ENCODE peak calls at places on chromosomes 16 and 17, in eight cellular contexts. U is pancreas, S is ascending aorta, M is testis, V is sigmoid colon, N is A549, O is H9, G is tibial nerve. H is an unnamed sample.

GRCh38 chr17:37239690-37240344 is 136.0 kb upstream of the C17orf78 start:
- DNase-seq in U (no peak), S (no peak), M (no peak), V (no peak), N (peak), O (no peak), G (no peak), H (no peak)

GRCh38 chr17:1329745-1330343 is 50.4 kb downstream of the TRARG1 start:
- DNase-seq in U (peak), S (no peak), M (no peak), V (no peak), N (no peak), O (no peak), G (no peak), H (no peak)

GRCh38 chr17:5121186-5121841 is 5.5 kb downstream of the USP6 start:
- DNase-seq in U (no peak), S (peak), M (peak), V (peak), N (no peak), O (peak), G (no peak), H (no peak)

GRCh38 chr17:50458290-50458689 is 10.4 kb downstream of the CHAD start:
- DNase-seq in U (no peak), S (no peak), M (no peak), V (no peak), N (no peak), O (no peak), G (no peak), H (no peak)

GRCh38 chr16:78060295-78060694 is 37.9 kb downstream of the CLEC3A start:
- DNase-seq in U (no peak), S (no peak), M (no peak), V (no peak), N (no peak), O (no peak), G (no peak), H (no peak)

GRCh38 chr16:27238016-27238587 is 30.5 kb downstream of the NSMCE1 start:
- DNase-seq in U (no peak), S (peak), M (no peak), V (peak), N (no peak), O (no peak), G (no peak), H (peak)

GRCh38 chr16:59527206-59527997 is 793.3 kb upstream of the GOT2 start:
- DNase-seq in U (no peak), S (no peak), M (no peak), V (no peak), N (peak), O (no peak), G (no peak), H (no peak)

GRCh38 chr16:79009911-79010310 is 590.6 kb downstream of the MAF start:
- DNase-seq in U (no peak), S (no peak), M (no peak), V (no peak), N (no peak), O (no peak), G (no peak), H (no peak)

GRCh38 chr16:30997887-30998711 is 12.3 kb downstream of the STX1B start:
- DNase-seq in U (no peak), S (peak), M (no peak), V (no peak), N (peak), O (no peak), G (no peak), H (peak)

GRCh38 chr17:28335959-28336871 is 654 bp downstream of the TNFAIP1 start:
- DNase-seq in U (no peak), S (peak), M (peak), V (peak), N (peak), O (peak), G (no peak), H (no peak)

GRCh38 chr17:896439-896838 is 83.1 kb downstream of the NXN start:
- DNase-seq in U (no peak), S (no peak), M (no peak), V (no peak), N (no peak), O (no peak), G (no peak), H (no peak)

GRCh38 chr16:4940719-4941118 is 3.8 kb upstream of the PPL start:
- DNase-seq in U (no peak), S (no peak), M (no peak), V (no peak), N (no peak), O (no peak), G (no peak), H (no peak)

GRCh38 chr17:491086-492014 is 138.7 kb upstream of the RPH3AL start:
- DNase-seq in U (peak), S (peak), M (peak), V (peak), N (peak), O (peak), G (no peak), H (no peak)

GRCh38 chr17:59378621-59379194 is 47.3 kb downstream of the YPEL2 start:
- DNase-seq in U (no peak), S (peak), M (no peak), V (peak), N (no peak), O (no peak), G (no peak), H (no peak)

GRCh38 chr17:68328676-68329075 is 37.4 kb downstream of the ARSG start:
- DNase-seq in U (no peak), S (no peak), M (no peak), V (no peak), N (no peak), O (no peak), G (no peak), H (no peak)

GRCh38 chr17:82751571-82752370 is at the start of gene TBCD:
- DNase-seq in U (peak), S (peak), M (peak), V (peak), N (peak), O (peak), G (peak), H (peak)

GRCh38 chr17:51486091-51486490 is 225.7 kb downstream of the UTP18 start:
- DNase-seq in U (no peak), S (no peak), M (no peak), V (no peak), N (no peak), O (no peak), G (no peak), H (no peak)

GRCh38 chr16:56362057-56362655 is 63.2 kb downstream of the AMFR start:
- DNase-seq in U (peak), S (no peak), M (no peak), V (peak), N (no peak), O (no peak), G (no peak), H (no peak)

GRCh38 chr17:72126575-72127486 is 6.0 kb downstream of the SOX9 start:
- DNase-seq in U (no peak), S (no peak), M (no peak), V (no peak), N (peak), O (no peak), G (no peak), H (no peak)

GRCh38 chr16:52469775-52470174 is 77.2 kb downstream of the TOX3 start:
- DNase-seq in U (no peak), S (no peak), M (no peak), V (no peak), N (peak), O (no peak), G (no peak), H (no peak)

GRCh38 chr17:60103957-60104356 is 25.2 kb upstream of the HEATR6 start:
- DNase-seq in U (no peak), S (no peak), M (no peak), V (no peak), N (no peak), O (no peak), G (no peak), H (no peak)

GRCh38 chr17:2192367-2193028 is 111.1 kb downstream of the SMG6 start:
- DNase-seq in U (no peak), S (peak), M (no peak), V (no peak), N (peak), O (no peak), G (no peak), H (no peak)

GRCh38 chr16:65782537-65783290 is 583.8 kb upstream of the CDH5 start:
- DNase-seq in U (no peak), S (no peak), M (no peak), V (no peak), N (no peak), O (no peak), G (no peak), H (no peak)

GRCh38 chr16:19114359-19115147 is 789 bp downstream of the ITPRIPL2 start:
- DNase-seq in U (peak), S (peak), M (peak), V (peak), N (peak), O (peak), G (peak), H (peak)

GRCh38 chr17:82300707-82301270 is 16.6 kb downstream of the CD7 start:
- DNase-seq in U (peak), S (peak), M (peak), V (peak), N (peak), O (peak), G (no peak), H (no peak)

GRCh38 chr16:11570258-11570657 is 16.5 kb downstream of the LITAF start:
- DNase-seq in U (no peak), S (no peak), M (no peak), V (no peak), N (no peak), O (no peak), G (no peak), H (no peak)

GRCh38 chr16:53952215-53953208 is 248.6 kb downstream of the FTO start:
- DNase-seq in U (no peak), S (no peak), M (no peak), V (no peak), N (no peak), O (no peak), G (no peak), H (no peak)

GRCh38 chr17:32357615-32358014 is 7.7 kb downstream of the ZNF207 start:
- DNase-seq in U (no peak), S (no peak), M (no peak), V (no peak), N (no peak), O (no peak), G (no peak), H (no peak)

GRCh38 chr16:69833357-69833781 is 71.2 kb downstream of the WWP2 start:
- DNase-seq in U (no peak), S (no peak), M (no peak), V (no peak), N (no peak), O (no peak), G (no peak), H (no peak)

GRCh38 chr17:6843241-6843890 is 11.8 kb upstream of the TEKT1 start:
- DNase-seq in U (no peak), S (no peak), M (no peak), V (no peak), N (no peak), O (no peak), G (no peak), H (no peak)

GRCh38 chr17:35287286-35287811 is 44.5 kb downstream of the SLFN5 start:
- DNase-seq in U (no peak), S (no peak), M (no peak), V (no peak), N (no peak), O (no peak), G (no peak), H (no peak)

GRCh38 chr17:4304417-4305027 is 40.7 kb upstream of the ANKFY1 start:
- DNase-seq in U (no peak), S (no peak), M (peak), V (no peak), N (peak), O (no peak), G (no peak), H (peak)

DNA sequence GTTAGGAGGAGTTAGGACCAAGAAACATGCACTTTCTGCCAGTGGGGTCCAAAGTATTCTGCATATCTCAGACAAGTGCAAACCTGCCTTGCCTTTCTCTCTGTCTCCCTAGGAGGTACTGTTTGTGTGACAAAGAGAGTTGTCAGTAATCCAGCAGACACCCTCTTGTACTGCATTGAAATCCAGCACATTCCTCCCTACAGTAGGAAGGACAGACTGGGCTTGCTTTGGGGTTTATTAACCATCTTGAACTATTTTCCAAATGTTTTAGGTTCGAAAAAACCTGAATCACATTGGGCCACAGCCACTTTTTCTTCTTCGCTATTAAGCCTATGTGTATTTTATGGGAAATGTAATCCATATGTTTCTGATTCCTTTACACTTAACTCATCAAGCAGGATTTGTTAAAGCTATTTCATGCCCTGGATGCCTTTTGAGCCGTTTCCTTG is 204.2 kb upstream of the KCNJ16 start:
- DNase-seq in U (no peak), S (no peak), M (no peak), V (no peak), N (no peak), O (no peak), G (no peak), H (no peak)
- TF ChIP-seq CTCF in U (no peak), S (no peak), M (no peak), V (no peak), N (no peak), O (no peak), G (no peak), H (no peak)

GRCh38 chr16:1543085-1543896 is 9.8 kb downstream of the TMEM204 start:
- DNase-seq in U (no peak), S (peak), M (peak), V (peak), N (peak), O (peak), G (no peak), H (no peak)
- TF ChIP-seq CTCF in U (no peak), S (no peak), M (no peak), V (no peak), N (no peak), O (peak), G (no peak), H (no peak)

DNA sequence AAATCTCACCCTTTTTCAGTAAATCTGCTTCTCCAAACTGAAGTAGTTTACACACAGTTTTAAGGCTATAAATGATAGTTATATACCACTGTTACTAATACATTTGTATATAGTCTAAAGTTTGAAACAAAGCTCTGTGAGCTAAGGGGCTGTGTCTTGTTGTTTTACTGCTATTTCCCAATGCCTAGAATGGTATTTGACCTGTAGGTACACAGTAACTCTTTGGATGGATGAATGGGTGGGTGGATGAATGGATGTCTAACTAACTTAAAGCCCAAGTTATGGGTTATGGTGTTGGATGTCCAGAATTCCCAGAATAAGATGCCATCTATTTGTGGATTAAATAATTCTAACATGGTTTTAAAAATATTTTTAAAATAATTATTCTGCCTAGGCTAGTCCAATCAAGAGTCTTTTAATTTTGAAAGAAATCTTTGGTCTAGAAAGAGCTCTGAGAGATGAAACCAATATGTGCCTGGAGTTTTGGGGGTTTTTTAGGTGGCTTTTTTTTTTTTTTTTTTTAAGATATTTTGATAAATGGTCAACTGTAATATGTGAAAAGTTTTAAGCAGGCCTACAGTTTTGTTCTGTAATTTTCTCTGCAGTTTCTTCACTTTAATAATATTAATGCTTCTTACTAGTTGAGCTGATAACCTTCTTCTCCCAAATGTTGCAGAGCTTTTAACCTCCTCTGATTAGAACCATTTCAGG is 45.3 kb downstream of the OMG start:
- DNase-seq in U (no peak), S (no peak), M (no peak), V (no peak), N (no peak), O (no peak), G (no peak), H (no peak)
- TF ChIP-seq CTCF in U (no peak), S (no peak), M (no peak), V (no peak), N (no peak), O (no peak), G (no peak), H (no peak)

GRCh38 chr16:68737046-68737729 is at the start of gene CDH1:
- DNase-seq in U (peak), S (no peak), M (peak), V (no peak), N (no peak), O (peak), G (no peak), H (no peak)

GRCh38 chr16:68739964-68740627 is 3.0 kb downstream of the CDH1 start:
- DNase-seq in U (no peak), S (no peak), M (no peak), V (no peak), N (peak), O (no peak), G (no peak), H (no peak)

GRCh38 chr16:68736561-68736960 is 531 bp upstream of the CDH1 start:
- DNase-seq in U (no peak), S (no peak), M (no peak), V (no peak), N (no peak), O (no peak), G (no peak), H (no peak)

GRCh38 chr16:68740628-68741346 is 3.7 kb downstream of the CDH1 start:
- DNase-seq in U (no peak), S (no peak), M (no peak), V (no peak), N (no peak), O (no peak), G (no peak), H (no peak)

DNA sequence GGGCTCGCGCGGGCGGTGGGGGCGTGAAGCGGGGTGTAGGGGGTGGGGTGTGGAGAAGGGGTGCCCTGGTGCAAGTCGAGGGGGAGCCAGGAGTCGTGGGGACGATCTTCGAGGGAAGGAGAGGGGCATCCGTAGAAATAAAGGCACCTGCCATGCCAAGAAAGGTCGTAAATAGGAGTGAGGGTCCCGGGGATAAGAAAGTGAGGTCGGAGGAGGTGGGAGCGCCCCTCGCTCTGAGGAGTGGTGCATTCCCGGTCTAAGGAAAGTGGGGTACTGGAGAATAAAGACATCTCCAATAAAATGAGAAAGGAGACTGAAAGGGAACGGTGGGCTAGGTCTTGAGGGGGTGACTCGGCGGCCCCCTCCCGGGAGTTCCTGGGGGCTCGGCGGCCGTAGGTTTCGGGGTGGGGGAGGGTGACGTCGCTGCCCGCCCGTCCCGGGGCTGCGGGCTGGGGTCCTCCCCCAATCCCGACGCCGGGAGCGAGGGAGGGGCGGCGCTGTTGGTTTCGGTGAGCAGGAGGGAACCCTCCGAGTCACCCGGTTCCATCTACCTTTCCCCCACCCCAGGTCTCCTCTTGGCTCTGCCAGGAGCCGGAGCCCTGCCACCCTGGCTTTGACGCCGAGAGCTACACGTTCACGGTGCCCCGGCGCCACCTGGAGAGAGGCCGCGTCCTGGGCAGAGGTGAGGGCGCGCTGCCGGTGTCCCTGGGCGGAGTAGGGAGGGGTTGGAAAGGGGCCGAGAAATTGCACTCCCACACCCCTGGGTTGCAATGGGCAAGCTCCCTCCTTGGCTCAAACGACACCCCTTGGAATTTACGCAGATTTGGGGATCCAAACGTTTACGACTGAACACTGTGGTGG is 868 bp downstream of the CDH1 start:
- DNase-seq in U (peak), S (no peak), M (peak), V (no peak), N (peak), O (no peak), G (no peak), H (no peak)
- TF ChIP-seq CTCF in U (no peak), S (no peak), M (no peak), V (no peak), N (peak), O (no peak), G (no peak), H (no peak)

GRCh38 chr16:12587170-12587569 is 216.5 kb downstream of the CPPED1 start:
- DNase-seq in U (no peak), S (no peak), M (no peak), V (no peak), N (no peak), O (no peak), G (no peak), H (no peak)

GRCh38 chr16:12583237-12583897 is 220.3 kb downstream of the CPPED1 start:
- DNase-seq in U (peak), S (no peak), M (no peak), V (peak), N (no peak), O (no peak), G (no peak), H (no peak)

GRCh38 chr16:12586701-12587100 is 217.0 kb downstream of the CPPED1 start:
- DNase-seq in U (no peak), S (no peak), M (no peak), V (no peak), N (no peak), O (no peak), G (no peak), H (no peak)

GRCh38 chr16:12582696-12583095 is 221.0 kb downstream of the CPPED1 start:
- DNase-seq in U (peak), S (no peak), M (no peak), V (peak), N (no peak), O (no peak), G (no peak), H (no peak)

GRCh38 chr16:12584488-12585233 is 219.0 kb downstream of the CPPED1 start:
- DNase-seq in U (peak), S (no peak), M (peak), V (no peak), N (no peak), O (no peak), G (no peak), H (no peak)
- TF ChIP-seq CTCF in U (no peak), S (no peak), M (no peak), V (no peak), N (no peak), O (no peak), G (no peak), H (no peak)

DNA sequence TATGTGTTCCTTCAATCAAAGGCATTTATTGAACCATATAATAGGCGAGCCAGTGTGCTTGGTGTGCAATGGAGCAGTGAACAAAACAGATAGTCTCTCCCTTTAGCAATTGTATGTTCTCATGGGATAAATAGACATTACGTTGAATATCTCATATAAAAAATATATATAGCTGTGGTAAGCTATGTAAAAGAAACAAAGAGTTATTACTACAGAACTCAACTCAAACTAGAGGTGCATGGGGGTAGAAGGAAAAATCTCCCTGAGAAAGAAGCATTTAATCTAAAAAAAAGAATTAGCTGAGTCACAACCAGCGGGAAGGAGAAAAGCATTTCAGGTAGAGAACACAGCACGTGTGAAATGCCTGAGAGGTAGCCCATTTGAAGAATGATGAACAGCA is 919.3 kb downstream of the CDH11 start:
- DNase-seq in U (no peak), S (no peak), M (no peak), V (no peak), N (no peak), O (no peak), G (no peak), H (no peak)
- TF ChIP-seq CTCF in U (no peak), S (no peak), M (no peak), V (no peak), N (no peak), O (no peak), G (no peak), H (no peak)